ENCODE peak calls at places on chromosome 19, in seven cellular contexts. One of them, this sample, is unnamed.
A peak's percentile ranks its signal among the peaks of the same experiment; 100 is the strongest.

GRCh38 chr19:3387645-3388589 is 21.5 kb downstream of the NFIC start:
- DNase-seq in GM10248: no peak
- DNase-seq in lower leg skin: peak; percentile 70
- DNase-seq in kidney epithelial cell: no peak
- DNase-seq in Calu3: peak; percentile 80
- DNase-seq in heart left ventricle: peak; percentile 88
- DNase-seq in mammary epithelial cell: peak; percentile 50
- DNase-seq in this sample: peak; percentile 94

GRCh38 chr19:28377077-28377476 is 835.9 kb downstream of the UQCRFS1 start:
- DNase-seq in GM10248: no peak
- DNase-seq in lower leg skin: no peak
- DNase-seq in kidney epithelial cell: no peak
- DNase-seq in Calu3: peak; percentile 1
- DNase-seq in heart left ventricle: no peak
- DNase-seq in mammary epithelial cell: no peak
- DNase-seq in this sample: no peak

GRCh38 chr19:50460161-50460765 is 16.0 kb upstream of the EMC10 start:
- DNase-seq in GM10248: peak; percentile 87
- DNase-seq in lower leg skin: no peak
- DNase-seq in kidney epithelial cell: peak; percentile 64
- DNase-seq in Calu3: peak; percentile 23
- DNase-seq in heart left ventricle: no peak
- DNase-seq in mammary epithelial cell: no peak
- DNase-seq in this sample: peak; percentile 14

GRCh38 chr19:41708481-41708880 is at the start of gene CEACAM5:
- DNase-seq in GM10248: no peak
- DNase-seq in lower leg skin: no peak
- DNase-seq in kidney epithelial cell: no peak
- DNase-seq in Calu3: no peak
- DNase-seq in heart left ventricle: no peak
- DNase-seq in mammary epithelial cell: no peak
- DNase-seq in this sample: no peak

GRCh38 chr19:29003641-29004409 is 209.1 kb downstream of the UQCRFS1 start:
- DNase-seq in GM10248: no peak
- DNase-seq in lower leg skin: no peak
- DNase-seq in kidney epithelial cell: no peak
- DNase-seq in Calu3: no peak
- DNase-seq in heart left ventricle: no peak
- DNase-seq in mammary epithelial cell: no peak
- DNase-seq in this sample: no peak

GRCh38 chr19:58311345-58311744 is 6.2 kb downstream of the ERVK3-1 start:
- DNase-seq in GM10248: no peak
- DNase-seq in lower leg skin: no peak
- DNase-seq in kidney epithelial cell: no peak
- DNase-seq in Calu3: no peak
- DNase-seq in heart left ventricle: no peak
- DNase-seq in mammary epithelial cell: no peak
- DNase-seq in this sample: no peak

GRCh38 chr19:10660346-10660745 is 6.2 kb downstream of the ILF3 start:
- DNase-seq in GM10248: no peak
- DNase-seq in lower leg skin: no peak
- DNase-seq in kidney epithelial cell: no peak
- DNase-seq in Calu3: no peak
- DNase-seq in heart left ventricle: no peak
- DNase-seq in mammary epithelial cell: no peak
- DNase-seq in this sample: peak; percentile 20

GRCh38 chr19:39160523-39160861 is 34.9 kb downstream of the PAK4 start:
- DNase-seq in GM10248: no peak
- DNase-seq in lower leg skin: peak; percentile 52
- DNase-seq in kidney epithelial cell: no peak
- DNase-seq in Calu3: no peak
- DNase-seq in heart left ventricle: no peak
- DNase-seq in mammary epithelial cell: peak; percentile 62
- DNase-seq in this sample: no peak

GRCh38 chr19:4636151-4636717 is 3.1 kb upstream of the TNFAIP8L1 start:
- DNase-seq in GM10248: peak; percentile 87
- DNase-seq in lower leg skin: no peak
- DNase-seq in kidney epithelial cell: no peak
- DNase-seq in Calu3: peak; percentile 70
- DNase-seq in heart left ventricle: peak; percentile 69
- DNase-seq in mammary epithelial cell: peak; percentile 21
- DNase-seq in this sample: peak; percentile 49

GRCh38 chr19:48635263-48635965 is 1.8 kb downstream of the DBP start:
- DNase-seq in GM10248: peak; percentile 89
- DNase-seq in lower leg skin: no peak
- DNase-seq in kidney epithelial cell: no peak
- DNase-seq in Calu3: peak; percentile 81
- DNase-seq in heart left ventricle: peak; percentile 85
- DNase-seq in mammary epithelial cell: no peak
- DNase-seq in this sample: peak; percentile 61

GRCh38 chr19:391726-392374 is 17.1 kb downstream of the C2CD4C start:
- DNase-seq in GM10248: no peak
- DNase-seq in lower leg skin: no peak
- DNase-seq in kidney epithelial cell: no peak
- DNase-seq in Calu3: no peak
- DNase-seq in heart left ventricle: no peak
- DNase-seq in mammary epithelial cell: no peak
- DNase-seq in this sample: no peak

GRCh38 chr19:30385666-30386065 is 13.5 kb downstream of the ZNF536 start:
- DNase-seq in GM10248: no peak
- DNase-seq in lower leg skin: no peak
- DNase-seq in kidney epithelial cell: no peak
- DNase-seq in Calu3: no peak
- DNase-seq in heart left ventricle: no peak
- DNase-seq in mammary epithelial cell: no peak
- DNase-seq in this sample: no peak

GRCh38 chr19:40366697-40367561 is 18.4 kb downstream of the PLD3 start:
- DNase-seq in GM10248: no peak
- DNase-seq in lower leg skin: no peak
- DNase-seq in kidney epithelial cell: no peak
- DNase-seq in Calu3: no peak
- DNase-seq in heart left ventricle: no peak
- DNase-seq in mammary epithelial cell: no peak
- DNase-seq in this sample: no peak

GRCh38 chr19:18434411-18435184 is 3.3 kb downstream of the ISYNA1 start:
- DNase-seq in GM10248: no peak
- DNase-seq in lower leg skin: no peak
- DNase-seq in kidney epithelial cell: no peak
- DNase-seq in Calu3: no peak
- DNase-seq in heart left ventricle: no peak
- DNase-seq in mammary epithelial cell: no peak
- DNase-seq in this sample: no peak

GRCh38 chr19:32708457-32708856 is 11.1 kb upstream of the TDRD12 start:
- DNase-seq in GM10248: no peak
- DNase-seq in lower leg skin: no peak
- DNase-seq in kidney epithelial cell: no peak
- DNase-seq in Calu3: no peak
- DNase-seq in heart left ventricle: no peak
- DNase-seq in mammary epithelial cell: no peak
- DNase-seq in this sample: no peak

GRCh38 chr19:38849746-38850230 is at the start of gene HNRNPL:
- DNase-seq in GM10248: peak; percentile 94
- DNase-seq in lower leg skin: no peak
- DNase-seq in kidney epithelial cell: no peak
- DNase-seq in Calu3: no peak
- DNase-seq in heart left ventricle: peak; percentile 99
- DNase-seq in mammary epithelial cell: no peak
- DNase-seq in this sample: no peak

GRCh38 chr19:43957891-43958290 is 6.9 kb downstream of the ZNF221 start:
- DNase-seq in GM10248: no peak
- DNase-seq in lower leg skin: no peak
- DNase-seq in kidney epithelial cell: no peak
- DNase-seq in Calu3: no peak
- DNase-seq in heart left ventricle: no peak
- DNase-seq in mammary epithelial cell: no peak
- DNase-seq in this sample: no peak

GRCh38 chr19:42596391-42597071 is 1.8 kb upstream of the CEACAM8 start:
- DNase-seq in GM10248: peak; percentile 57
- DNase-seq in lower leg skin: no peak
- DNase-seq in kidney epithelial cell: no peak
- DNase-seq in Calu3: peak; percentile 68
- DNase-seq in heart left ventricle: no peak
- DNase-seq in mammary epithelial cell: no peak
- DNase-seq in this sample: peak; percentile 33

GRCh38 chr19:18009412-18010066 is 1.6 kb downstream of the ARRDC2 start:
- DNase-seq in GM10248: no peak
- DNase-seq in lower leg skin: no peak
- DNase-seq in kidney epithelial cell: no peak
- DNase-seq in Calu3: peak; percentile 42
- DNase-seq in heart left ventricle: no peak
- DNase-seq in mammary epithelial cell: no peak
- DNase-seq in this sample: peak; percentile 42

DNA sequence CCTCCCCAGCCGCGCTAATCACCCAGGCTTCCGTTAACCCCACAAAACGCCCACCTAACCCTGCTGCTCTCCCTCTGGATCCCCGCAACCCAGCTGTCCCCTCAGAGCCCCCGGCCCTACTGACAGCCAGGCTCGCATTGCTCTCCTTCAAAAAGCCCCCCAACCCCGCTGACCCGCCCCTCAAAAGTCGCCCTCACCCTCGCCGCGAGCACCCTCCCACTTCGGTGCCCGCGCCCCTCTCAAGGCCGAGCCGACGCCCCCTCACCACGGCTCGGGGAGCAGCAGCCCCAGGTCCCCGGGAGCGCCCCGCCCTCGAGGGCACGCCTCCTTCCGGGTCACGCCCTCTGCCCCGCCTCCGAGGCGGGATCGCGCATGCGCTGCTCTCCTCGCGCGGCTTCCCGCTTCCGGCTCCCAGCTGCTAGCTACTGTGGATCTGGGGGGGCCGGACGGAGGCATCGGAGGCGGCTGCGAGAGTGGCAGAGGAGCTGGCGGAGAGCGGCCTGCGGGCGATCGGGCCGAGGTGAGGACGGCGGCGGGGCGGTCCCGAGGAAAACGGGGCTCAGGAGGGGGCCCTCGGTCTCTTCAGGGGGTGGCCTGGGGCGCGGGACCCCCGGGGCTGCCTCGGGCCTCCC is 46.1 kb downstream of the ARHGEF18 start:
- DNase-seq in GM10248: peak; percentile 97
- DNase-seq in lower leg skin: peak; percentile 81
- DNase-seq in kidney epithelial cell: no peak
- DNase-seq in Calu3: peak; percentile 89
- DNase-seq in heart left ventricle: peak; percentile 91
- DNase-seq in mammary epithelial cell: peak; percentile 89
- DNase-seq in this sample: peak; percentile 92
- TF ChIP-seq CTCF in GM10248: no peak
- TF ChIP-seq CTCF in lower leg skin: no peak
- TF ChIP-seq CTCF in kidney epithelial cell: no peak
- TF ChIP-seq CTCF in Calu3: no peak
- TF ChIP-seq CTCF in heart left ventricle: no peak
- TF ChIP-seq CTCF in mammary epithelial cell: peak; percentile 10
- TF ChIP-seq CTCF in this sample: no peak

GRCh38 chr19:45152504-45153338 is 8.1 kb downstream of the NKPD1 start:
- DNase-seq in GM10248: peak; percentile 60
- DNase-seq in lower leg skin: no peak
- DNase-seq in kidney epithelial cell: no peak
- DNase-seq in Calu3: no peak
- DNase-seq in heart left ventricle: peak; percentile 47
- DNase-seq in mammary epithelial cell: no peak
- DNase-seq in this sample: no peak
- TF ChIP-seq CTCF in GM10248: no peak
- TF ChIP-seq CTCF in lower leg skin: no peak
- TF ChIP-seq CTCF in kidney epithelial cell: no peak
- TF ChIP-seq CTCF in Calu3: no peak
- TF ChIP-seq CTCF in heart left ventricle: peak; percentile 21
- TF ChIP-seq CTCF in mammary epithelial cell: no peak
- TF ChIP-seq CTCF in this sample: no peak

DNA sequence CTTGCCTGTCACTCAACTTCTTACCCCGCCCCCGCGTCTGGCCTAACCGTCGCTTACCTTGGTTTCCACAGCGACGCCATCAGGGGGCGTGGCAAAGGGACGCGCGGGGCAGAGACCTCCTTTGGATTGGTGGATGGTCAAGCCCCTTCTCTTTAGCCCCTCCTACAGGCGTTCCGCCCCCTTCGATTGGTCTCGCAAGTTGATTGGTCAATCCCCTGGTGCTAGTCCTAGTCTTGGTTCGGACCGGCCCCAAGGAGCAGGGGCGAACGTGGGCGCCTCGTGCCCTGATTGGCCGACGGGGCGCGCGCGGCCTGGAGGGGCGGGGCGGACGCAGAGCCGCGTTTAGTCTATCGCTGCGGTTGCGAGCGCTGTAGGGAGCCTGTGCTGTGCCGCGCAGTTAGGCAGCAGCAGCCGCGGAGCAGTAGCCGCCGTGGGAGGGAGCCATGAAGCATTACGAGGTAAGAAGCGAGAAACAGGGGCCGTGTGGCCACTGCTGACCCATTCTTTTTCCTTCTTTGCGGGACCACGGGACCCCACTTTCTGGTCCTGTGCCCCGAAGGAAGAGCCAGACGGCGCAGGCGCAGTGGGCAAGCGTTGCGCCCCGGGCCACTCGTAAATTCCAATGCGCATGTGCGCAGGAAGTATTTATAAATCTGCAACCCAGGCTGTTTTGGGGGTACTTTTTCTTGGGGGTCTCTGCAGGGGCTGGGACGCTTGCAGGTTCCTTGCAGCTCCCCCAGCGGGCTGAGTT is at the start of gene TECR:
- DNase-seq in GM10248: peak; percentile 99
- DNase-seq in lower leg skin: peak; percentile 100
- DNase-seq in kidney epithelial cell: peak; percentile 98
- DNase-seq in Calu3: peak; percentile 98
- DNase-seq in heart left ventricle: peak; percentile 100
- DNase-seq in mammary epithelial cell: peak; percentile 100
- DNase-seq in this sample: peak; percentile 100
- TF ChIP-seq CTCF in GM10248: no peak
- TF ChIP-seq CTCF in lower leg skin: no peak
- TF ChIP-seq CTCF in kidney epithelial cell: no peak
- TF ChIP-seq CTCF in Calu3: no peak
- TF ChIP-seq CTCF in heart left ventricle: peak; percentile 16
- TF ChIP-seq CTCF in mammary epithelial cell: peak; percentile 4
- TF ChIP-seq CTCF in this sample: no peak

DNA sequence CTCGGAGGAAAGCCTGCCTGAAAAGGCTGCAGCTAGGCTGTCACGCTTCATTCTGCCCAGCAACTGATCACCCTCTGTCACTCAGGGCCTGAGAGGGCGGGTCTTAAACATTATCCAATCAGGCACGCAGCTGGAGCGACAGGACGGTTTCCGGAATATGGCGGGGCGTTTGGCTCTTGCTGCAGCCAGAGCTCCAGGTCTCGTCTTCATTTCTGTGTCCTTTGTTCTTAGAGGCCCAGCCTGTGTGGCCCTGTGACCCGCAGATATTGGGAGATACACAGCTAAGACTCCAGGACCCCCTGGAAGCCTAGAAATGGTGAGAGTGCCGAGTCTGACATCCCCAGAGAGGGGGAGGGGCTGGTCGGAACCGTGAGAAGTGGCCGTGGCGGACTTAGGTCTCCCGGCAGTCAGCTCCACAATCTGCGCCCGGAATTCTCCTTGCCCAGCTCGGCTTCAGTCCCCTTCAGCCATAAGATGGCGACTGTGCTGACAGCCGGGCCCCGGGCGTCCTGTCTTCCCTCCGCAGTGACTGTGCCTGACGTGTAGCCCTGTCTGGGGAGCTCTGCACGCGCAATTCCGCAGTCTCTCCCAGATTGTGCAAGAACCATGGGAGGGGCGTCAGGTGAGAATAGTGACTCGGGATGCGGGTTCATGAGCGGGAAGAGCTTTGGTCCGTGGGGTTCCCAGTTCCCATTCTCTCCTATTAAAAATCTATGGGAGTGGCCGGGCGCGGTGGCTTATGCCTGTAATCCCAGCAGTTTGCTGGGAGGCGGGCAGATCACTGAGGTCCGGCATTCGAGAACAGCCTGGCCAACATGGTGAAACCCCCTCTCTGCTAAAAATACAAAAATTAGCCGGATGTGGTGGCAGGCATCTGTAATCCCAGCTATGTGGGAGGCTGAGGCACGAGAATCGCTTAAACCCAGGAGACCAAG is at the start of gene ZNF429:
- DNase-seq in GM10248: peak; percentile 93
- DNase-seq in lower leg skin: peak; percentile 96
- DNase-seq in kidney epithelial cell: peak; percentile 77
- DNase-seq in Calu3: peak; percentile 70
- DNase-seq in heart left ventricle: peak; percentile 93
- DNase-seq in mammary epithelial cell: peak; percentile 87
- DNase-seq in this sample: peak; percentile 90
- TF ChIP-seq CTCF in GM10248: no peak
- TF ChIP-seq CTCF in lower leg skin: no peak
- TF ChIP-seq CTCF in kidney epithelial cell: no peak
- TF ChIP-seq CTCF in Calu3: no peak
- TF ChIP-seq CTCF in heart left ventricle: no peak
- TF ChIP-seq CTCF in mammary epithelial cell: no peak
- TF ChIP-seq CTCF in this sample: no peak

This sample was measured in MCF 10A.